ENCODE peak calls at places on chromosomes 5 and 9, in nine cellular contexts. Y is RKO; U is KBM-7; M is GM12865; A is CD8-positive, alpha-beta memory T cell; P is stimulated activated CD4-positive, alpha-beta T cell treated with anti-CD3 and anti-CD28 coated beads, TNF-alpha, amount 100 ng/mL, for 24 hours; W is mucosa of descending colon; O is GDM1; Q is GM04504. L is an unnamed sample.

GRCh38 chr5:88190106-88190834 is 78.4 kb downstream of the TMEM161B start:
- DNase-seq in Y (no peak), U (no peak), A (no peak), P (no peak), O (no peak), Q (no peak), M (peak; percentile 11), W (peak; percentile 21), L (no peak)

GRCh38 chr5:128881609-128882008 is 83.7 kb upstream of the SLC27A6 start:
- DNase-seq in W (no peak), U (no peak), O (no peak), P (no peak), M (no peak), Q (no peak), Y (no peak), A (no peak), L (no peak)

GRCh38 chr9:127336708-127337352 is 60.1 kb upstream of the SLC2A8 start:
- DNase-seq in M (no peak), A (no peak), Y (peak; percentile 95), P (no peak), O (no peak), W (no peak), U (no peak), Q (peak; percentile 91), L (no peak)

GRCh38 chr5:137708062-137708461 is 27.8 kb downstream of the KLHL3 start:
- DNase-seq in M (no peak), O (no peak), Y (no peak), W (no peak), Q (no peak), A (no peak), P (no peak), U (no peak), L (no peak)

GRCh38 chr5:172417983-172418630 is 36.2 kb downstream of the SH3PXD2B start:
- DNase-seq in O (no peak), Y (no peak), U (no peak), A (no peak), P (no peak), W (peak; percentile 82), M (no peak), Q (peak; percentile 97), L (no peak)

GRCh38 chr5:664994-665360 is 28.2 kb downstream of the TPPP start:
- DNase-seq in W (no peak), Q (no peak), P (no peak), A (no peak), M (no peak), U (no peak), Y (no peak), O (no peak), L (no peak)

GRCh38 chr5:143536364-143536763 is 132.9 kb upstream of the NR3C1 start:
- DNase-seq in P (no peak), W (no peak), M (no peak), U (no peak), A (no peak), O (no peak), Q (peak; percentile 95), Y (peak; percentile 58), L (no peak)

GRCh38 chr5:2196416-2196815 is 313.7 kb upstream of the IRX4 start:
- DNase-seq in M (no peak), Y (no peak), Q (no peak), O (no peak), U (no peak), P (no peak), W (no peak), A (no peak), L (no peak)

GRCh38 chr9:125950880-125951471 is 203.8 kb downstream of the PBX3 start:
- DNase-seq in P (no peak), W (no peak), A (no peak), U (no peak), Q (no peak), Y (no peak), M (no peak), O (no peak), L (no peak)

GRCh38 chr5:72555871-72556270 is 48.7 kb upstream of the ZNF366 start:
- DNase-seq in Y (no peak), O (no peak), U (no peak), P (no peak), Q (no peak), A (no peak), M (no peak), W (no peak), L (no peak)

GRCh38 chr5:134463176-134463720 is 51.6 kb upstream of the CDKN2AIPNL start:
- DNase-seq in Y (no peak), M (no peak), A (no peak), U (no peak), P (no peak), W (no peak), Q (no peak), O (no peak), L (no peak)

GRCh38 chr9:101365181-101365580 is 19.6 kb downstream of the BAAT start:
- DNase-seq in W (no peak), Y (no peak), O (no peak), U (no peak), M (no peak), A (no peak), Q (peak; percentile 25), P (no peak), L (no peak)

GRCh38 chr9:92392690-92393089 is 11.7 kb downstream of the OGN start:
- DNase-seq in U (no peak), O (no peak), A (no peak), Q (no peak), P (no peak), Y (peak; percentile 50), M (no peak), W (no peak), L (no peak)

GRCh38 chr5:84014966-84015365 is 294.3 kb upstream of the HAPLN1 start:
- DNase-seq in O (no peak), M (no peak), Q (no peak), W (no peak), Y (no peak), A (no peak), P (no peak), U (no peak), L (no peak)

GRCh38 chr9:111599092-111599947 is at the start of gene PTGR1:
- DNase-seq in O (no peak), A (no peak), P (no peak), M (peak; percentile 33), W (peak; percentile 86), Q (peak; percentile 66), U (peak; percentile 77), Y (peak; percentile 97), L (no peak)

GRCh38 chr9:125430161-125430485 is 168.5 kb downstream of the GAPVD1 start:
- DNase-seq in Y (no peak), U (no peak), M (no peak), O (no peak), P (no peak), W (no peak), A (no peak), Q (no peak), L (no peak)

GRCh38 chr9:130106860-130107848 is 53.4 kb downstream of the GPR107 start:
- DNase-seq in W (no peak), U (peak; percentile 77), Y (peak; percentile 87), Q (peak; percentile 63), A (peak; percentile 69), P (peak; percentile 70), M (peak; percentile 83), O (peak; percentile 45), L (peak; percentile 70)

GRCh38 chr9:138007566-138008080 is 130.0 kb downstream of the CACNA1B start:
- DNase-seq in Q (no peak), O (no peak), P (no peak), Y (no peak), W (no peak), U (no peak), A (no peak), M (no peak), L (no peak)

GRCh38 chr5:4082966-4083564 is 487.4 kb downstream of the IRX1 start:
- DNase-seq in P (no peak), M (no peak), O (no peak), Y (no peak), A (no peak), W (no peak), U (no peak), Q (no peak), L (no peak)

GRCh38 chr5:135092476-135092875 is 58.4 kb upstream of the PITX1 start:
- DNase-seq in A (no peak), U (no peak), P (no peak), Q (no peak), W (no peak), O (no peak), Y (no peak), M (no peak), L (no peak)

GRCh38 chr9:119020730-119021333 is 348.4 kb downstream of the BRINP1 start:
- DNase-seq in O (no peak), M (no peak), Q (no peak), W (no peak), U (no peak), A (no peak), P (no peak), Y (no peak), L (no peak)

GRCh38 chr5:32805966-32806626 is 95.0 kb downstream of the NPR3 start:
- DNase-seq in Y (peak; percentile 17), Q (peak; percentile 63), A (no peak), U (no peak), W (no peak), O (no peak), M (no peak), P (no peak), L (no peak)

GRCh38 chr9:138009456-138010273 is 132.1 kb downstream of the CACNA1B start:
- DNase-seq in M (no peak), Q (no peak), P (no peak), O (no peak), Y (no peak), W (peak; percentile 33), U (no peak), A (no peak), L (no peak)

GRCh38 chr9:2117527-2117926 is 102.4 kb downstream of the SMARCA2 start:
- DNase-seq in O (no peak), W (no peak), Y (no peak), A (no peak), M (no peak), Q (no peak), P (no peak), U (no peak), L (no peak)

GRCh38 chr9:125748511-125749099 is 1.4 kb downstream of the PBX3 start:
- DNase-seq in W (no peak), O (no peak), P (no peak), M (no peak), Q (no peak), U (no peak), A (no peak), Y (peak; percentile 68), L (no peak)

L was measured in central memory CD4-positive, alpha-beta T cell.